ENCODE peak calls at places on chromosomes 16 and 17, in ten cellular contexts. I is IMR-90; Y is activated T-helper 1 cell treated with anti-CD3 and anti-CD28 coated beads, Interleukin-12 subunit alpha, Interleukin-12 subunit beta, Interleukin-2, Interleukin-4 antibody, amounts not matched to agents 30 ng/mL and 10 ng/mL and 1 ng/mL, durations not matched to agents 14 hours and 24 hours and 36 hours; C is HCT116; A is RCC 7860; M is NCI-H2029; B is stimulated activated naive CD8-positive, alpha-beta T cell treated with anti-CD3 and anti-CD28 coated beads, Interleukin-15, Interleukin-2, amounts not matched to agents 100 U/mL and 50 U/mL, for 24 hours; E is stimulated activated CD8-positive, alpha-beta memory T cell treated with anti-CD3 and anti-CD28 coated beads, Interleukin-15, amount 100 ng/mL, for 24 hours; S is fibroblast of gingiva; V is NCI-H1105 treated with DMSO at 0.1 percent for 48 hours. H is an unnamed sample.

GRCh38 chr17:19534562-19535149 is 1.0 kb downstream of the SLC47A1 start:
- DNase-seq in I (no peak), Y (no peak), C (no peak), A (no peak), M (no peak), B (peak), E (no peak), S (no peak), V (no peak), H (no peak)

GRCh38 chr16:48834576-48834975 is 224.6 kb upstream of the N4BP1 start:
- DNase-seq in I (no peak), Y (no peak), C (no peak), A (no peak), M (no peak), B (no peak), E (no peak), S (no peak), V (peak), H (no peak)

GRCh38 chr17:17398928-17399926 is 77.6 kb upstream of the MED9 start:
- DNase-seq in I (no peak), Y (no peak), C (no peak), A (no peak), M (no peak), B (no peak), E (no peak), S (peak), V (no peak), H (no peak)

GRCh38 chr17:31917065-31917529 is 15.6 kb upstream of the UTP6 start:
- DNase-seq in I (no peak), Y (no peak), C (no peak), A (no peak), M (no peak), B (no peak), E (no peak), S (no peak), V (no peak), H (no peak)

GRCh38 chr17:36920032-36921000 is 17.0 kb upstream of the LHX1 start:
- DNase-seq in I (peak), Y (no peak), C (peak), A (peak), M (no peak), B (peak), E (no peak), S (no peak), V (no peak), H (no peak)

GRCh38 chr16:59356709-59357108 is 622.6 kb upstream of the GOT2 start:
- DNase-seq in I (no peak), Y (no peak), C (no peak), A (no peak), M (no peak), B (no peak), E (no peak), S (no peak), V (no peak), H (no peak)

GRCh38 chr17:7717756-7718350 is 309 bp downstream of the DNAH2 start:
- DNase-seq in I (no peak), Y (peak), C (no peak), A (no peak), M (no peak), B (peak), E (no peak), S (no peak), V (peak), H (no peak)

GRCh38 chr16:86150646-86151371 is 251.8 kb downstream of the IRF8 start:
- DNase-seq in I (no peak), Y (no peak), C (no peak), A (no peak), M (no peak), B (no peak), E (no peak), S (no peak), V (no peak), H (no peak)

GRCh38 chr17:68290268-68290954 is 516 bp downstream of the SLC16A6 start:
- DNase-seq in I (no peak), Y (peak), C (no peak), A (no peak), M (no peak), B (peak), E (peak), S (no peak), V (peak), H (no peak)

GRCh38 chr17:79993390-79994221 is 42.1 kb downstream of the TBC1D16 start:
- DNase-seq in I (peak), Y (peak), C (no peak), A (no peak), M (peak), B (peak), E (no peak), S (peak), V (no peak), H (no peak)

GRCh38 chr17:61662771-61663170 is 71.8 kb upstream of the NACA2 start:
- DNase-seq in I (peak), Y (no peak), C (no peak), A (no peak), M (no peak), B (no peak), E (no peak), S (peak), V (no peak), H (no peak)

GRCh38 chr16:57882797-57883196 is 80.5 kb upstream of the KIFC3 start:
- DNase-seq in I (peak), Y (no peak), C (no peak), A (no peak), M (no peak), B (no peak), E (no peak), S (no peak), V (no peak), H (no peak)